ENCODE peak calls at places on chromosome 3, in seven cellular contexts. H, L, T, P, X, D and E are unnamed samples.

GRCh38 chr3:24123596-24123995 is 178.5 kb downstream of the NR1D2 start:
- DNase-seq in H (peak), L (no peak), T (no peak), P (no peak), X (no peak), D (no peak), E (no peak)

GRCh38 chr3:194265996-194266657 is 85.0 kb downstream of the CPN2 start:
- DNase-seq in H (no peak), L (no peak), T (no peak), P (no peak), X (peak), D (no peak), E (no peak)

GRCh38 chr3:184317201-184317600 is 2.8 kb downstream of the EIF4G1 start:
- DNase-seq in H (no peak), L (no peak), T (no peak), P (no peak), X (no peak), D (no peak), E (no peak)

GRCh38 chr3:185649414-185649813 is 63.3 kb downstream of the SENP2 start:
- DNase-seq in H (peak), L (no peak), T (no peak), P (no peak), X (no peak), D (no peak), E (no peak)

GRCh38 chr3:153284282-153284938 is 122.4 kb downstream of the RAP2B start:
- DNase-seq in H (peak), L (no peak), T (peak), P (no peak), X (no peak), D (no peak), E (no peak)

GRCh38 chr3:125214738-125215137 is 2.2 kb upstream of the SLC12A8 start:
- DNase-seq in H (no peak), L (no peak), T (no peak), P (no peak), X (no peak), D (no peak), E (no peak)

GRCh38 chr3:170458285-170458684 is 39.6 kb downstream of the CLDN11 start:
- DNase-seq in H (no peak), L (no peak), T (no peak), P (no peak), X (no peak), D (no peak), E (no peak)

GRCh38 chr3:19885468-19885867 is 48.5 kb downstream of the EFHB start:
- DNase-seq in H (peak), L (no peak), T (no peak), P (peak), X (no peak), D (no peak), E (peak)

GRCh38 chr3:89049119-89049518 is 58.3 kb upstream of the EPHA3 start:
- DNase-seq in H (peak), L (no peak), T (no peak), P (peak), X (peak), D (no peak), E (no peak)

GRCh38 chr3:53027254-53027844 is 18.5 kb downstream of the SFMBT1 start:
- DNase-seq in H (peak), L (no peak), T (no peak), P (no peak), X (no peak), D (no peak), E (no peak)

GRCh38 chr3:15313461-15313860 is 18.9 kb downstream of the SH3BP5 start:
- DNase-seq in H (no peak), L (no peak), T (no peak), P (no peak), X (no peak), D (no peak), E (no peak)

GRCh38 chr3:171262431-171262830 is 197.8 kb downstream of the TNIK start:
- DNase-seq in H (no peak), L (no peak), T (no peak), P (no peak), X (no peak), D (no peak), E (no peak)

GRCh38 chr3:188270423-188270972 is 116.5 kb downstream of the LPP start:
- DNase-seq in H (peak), L (no peak), T (no peak), P (no peak), X (no peak), D (no peak), E (no peak)

GRCh38 chr3:177894021-177894690 is 642.1 kb upstream of the KCNMB2 start:
- DNase-seq in H (peak), L (no peak), T (no peak), P (no peak), X (no peak), D (no peak), E (no peak)

GRCh38 chr3:136630911-136631310 is 121.3 kb downstream of the STAG1 start:
- DNase-seq in H (no peak), L (no peak), T (no peak), P (no peak), X (no peak), D (no peak), E (no peak)

GRCh38 chr3:128432301-128432897 is 34.3 kb downstream of the DNAJB8 start:
- DNase-seq in H (no peak), L (no peak), T (no peak), P (no peak), X (peak), D (no peak), E (peak)

GRCh38 chr3:56816061-56816460 is 14.3 kb upstream of the ARHGEF3 start:
- DNase-seq in H (no peak), L (no peak), T (no peak), P (no peak), X (no peak), D (no peak), E (no peak)

GRCh38 chr3:131907809-131908208 is 127.0 kb downstream of the CPNE4 start:
- DNase-seq in H (peak), L (no peak), T (no peak), P (no peak), X (no peak), D (no peak), E (no peak)

GRCh38 chr3:66527253-66527652 is 26.4 kb upstream of the LRIG1 start:
- DNase-seq in H (no peak), L (no peak), T (no peak), P (no peak), X (no peak), D (no peak), E (no peak)

GRCh38 chr3:64398431-64398830 is 173.2 kb upstream of the PRICKLE2 start:
- DNase-seq in H (peak), L (no peak), T (no peak), P (no peak), X (no peak), D (no peak), E (no peak)

GRCh38 chr3:177673105-177673804 is 476.0 kb upstream of the TBL1XR1 start:
- DNase-seq in H (peak), L (no peak), T (no peak), P (no peak), X (no peak), D (no peak), E (no peak)

GRCh38 chr3:112302881-112303761 is 9.1 kb upstream of the SLC9C1 start:
- DNase-seq in H (peak), L (no peak), T (no peak), P (peak), X (peak), D (no peak), E (no peak)

GRCh38 chr3:195080125-195080524 is 190.8 kb downstream of the XXYLT1 start:
- DNase-seq in H (no peak), L (no peak), T (peak), P (no peak), X (no peak), D (no peak), E (no peak)

GRCh38 chr3:48084929-48085328 is 68.7 kb upstream of the MAP4 start:
- DNase-seq in H (no peak), L (no peak), T (no peak), P (no peak), X (peak), D (no peak), E (no peak)

GRCh38 chr3:171950373-171950772 is 89.0 kb upstream of the FNDC3B start:
- DNase-seq in H (peak), L (no peak), T (no peak), P (peak), X (peak), D (no peak), E (no peak)

GRCh38 chr3:51710631-51711351 is 3.9 kb downstream of the GRM2 start:
- DNase-seq in H (peak), L (no peak), T (peak), P (no peak), X (peak), D (no peak), E (no peak)

GRCh38 chr3:22536582-22536981 is 666.5 kb upstream of the UBE2E2 start:
- DNase-seq in H (no peak), L (no peak), T (no peak), P (no peak), X (no peak), D (no peak), E (no peak)

GRCh38 chr3:10242182-10243065 is 5.8 kb upstream of the TATDN2 start:
- DNase-seq in H (peak), L (peak), T (no peak), P (no peak), X (no peak), D (no peak), E (no peak)

GRCh38 chr3:186172353-186172752 is 63.5 kb upstream of the ETV5 start:
- DNase-seq in H (no peak), L (no peak), T (no peak), P (no peak), X (no peak), D (no peak), E (no peak)

GRCh38 chr3:196782496-196782895 is 42.8 kb downstream of the PAK2 start:
- DNase-seq in H (no peak), L (no peak), T (no peak), P (no peak), X (no peak), D (no peak), E (no peak)

GRCh38 chr3:103794656-103795055 is 1359.8 kb downstream of the ZPLD1 start:
- DNase-seq in H (no peak), L (no peak), T (no peak), P (peak), X (peak), D (no peak), E (no peak)

GRCh38 chr3:8451696-8452095 is 49.9 kb upstream of the LMCD1 start:
- DNase-seq in H (peak), L (no peak), T (no peak), P (no peak), X (no peak), D (no peak), E (no peak)

GRCh38 chr3:23159929-23160328 is 43.2 kb upstream of the UBE2E2 start:
- DNase-seq in H (peak), L (no peak), T (no peak), P (no peak), X (no peak), D (no peak), E (no peak)

GRCh38 chr3:159158213-159158612 is 356.4 kb downstream of the MFSD1 start:
- DNase-seq in H (peak), L (no peak), T (no peak), P (no peak), X (no peak), D (no peak), E (no peak)

GRCh38 chr3:41173926-41174702 is 25.2 kb upstream of the CTNNB1 start:
- DNase-seq in H (no peak), L (no peak), T (no peak), P (no peak), X (peak), D (no peak), E (no peak)

GRCh38 chr3:13452490-13453335 is 27.4 kb upstream of the HDAC11 start:
- DNase-seq in H (peak), L (no peak), T (no peak), P (peak), X (peak), D (no peak), E (peak)

GRCh38 chr3:124867511-124867910 is 19.7 kb downstream of the ITGB5 start:
- DNase-seq in H (no peak), L (no peak), T (no peak), P (no peak), X (no peak), D (no peak), E (no peak)

GRCh38 chr3:148175215-148175614 is 522.5 kb upstream of the AGTR1 start:
- DNase-seq in H (peak), L (no peak), T (no peak), P (no peak), X (no peak), D (no peak), E (no peak)